ENCODE peak calls at places on chromosomes 12 and 14, in five cellular contexts. V is H1, I is stomach, P is transverse colon, Y is ovary. J is an unnamed sample.

GRCh38 chr14:71332476-71332875 is 425.2 kb downstream of the PCNX1 start:
- DNase-seq in P (no peak), Y (no peak), V (no peak), I (no peak), J (no peak)

GRCh38 chr12:47818701-47819543 is 781 bp downstream of the HDAC7 start:
- DNase-seq in V (no peak), P (peak; percentile 77), Y (peak; percentile 67), I (peak; percentile 49), J (peak; percentile 50)

GRCh38 chr14:61418749-61419148 is 97.4 kb downstream of the PRKCH start:
- DNase-seq in P (no peak), I (no peak), V (no peak), Y (no peak), J (no peak)

GRCh38 chr12:67697443-67697842 is 48.9 kb downstream of the DYRK2 start:
- DNase-seq in I (no peak), V (no peak), Y (no peak), P (no peak), J (no peak)

GRCh38 chr12:24380122-24380521 is 430.7 kb upstream of the SOX5 start:
- DNase-seq in V (no peak), P (no peak), Y (no peak), I (no peak), J (no peak)

GRCh38 chr12:124720019-124720686 is 143.5 kb downstream of the SCARB1 start:
- DNase-seq in V (no peak), Y (no peak), P (no peak), I (no peak), J (no peak)

GRCh38 chr12:20436367-20436766 is 68.0 kb downstream of the PDE3A start:
- DNase-seq in P (no peak), I (no peak), Y (no peak), V (no peak), J (no peak)

GRCh38 chr12:55965941-55966407 is at the start of gene PMEL:
- DNase-seq in P (no peak), I (no peak), V (no peak), Y (no peak), J (no peak)

GRCh38 chr12:57135939-57136338 is 7.7 kb downstream of the LRP1 start:
- DNase-seq in V (no peak), Y (peak; percentile 81), P (no peak), I (no peak), J (no peak)

GRCh38 chr14:101707285-101707842 is 54.1 kb upstream of the PPP2R5C start:
- DNase-seq in Y (peak; percentile 34), I (no peak), P (peak; percentile 58), V (no peak), J (peak; percentile 53)

GRCh38 chr14:91654836-91655235 is 77.0 kb downstream of the CATSPERB start:
- DNase-seq in P (no peak), Y (no peak), I (no peak), V (no peak), J (no peak)

GRCh38 chr12:86774841-86775386 is 518.7 kb upstream of the MGAT4C start:
- DNase-seq in I (no peak), Y (no peak), V (no peak), P (no peak), J (no peak)

GRCh38 chr12:81229718-81230117 is 151.8 kb downstream of the ACSS3 start:
- DNase-seq in V (no peak), Y (no peak), I (no peak), P (no peak), J (no peak)

GRCh38 chr12:121578230-121579189 is 2.3 kb downstream of the KDM2B start:
- DNase-seq in Y (peak; percentile 55), P (peak; percentile 19), I (no peak), V (peak; percentile 34), J (no peak)

GRCh38 chr12:130452546-130452945 is 114.9 kb downstream of the PIWIL1 start:
- DNase-seq in Y (no peak), I (no peak), V (no peak), P (no peak), J (no peak)

GRCh38 chr12:46808317-46808716 is 17.5 kb downstream of the SLC38A4 start:
- DNase-seq in P (no peak), V (no peak), I (no peak), Y (no peak), J (no peak)

GRCh38 chr12:22792198-22792597 is 167.2 kb downstream of the ETNK1 start:
- DNase-seq in Y (no peak), V (no peak), P (no peak), I (no peak), J (no peak)

GRCh38 chr14:60101801-60102200 is 10.1 kb downstream of the PCNX4 start:
- DNase-seq in V (no peak), I (no peak), P (no peak), Y (no peak), J (no peak)

GRCh38 chr14:36647827-36648753 is 13.6 kb upstream of the PAX9 start:
- DNase-seq in Y (no peak), V (no peak), I (no peak), P (no peak), J (no peak)

GRCh38 chr14:89432226-89432625 is 15.2 kb upstream of the FOXN3 start:
- DNase-seq in V (no peak), I (no peak), Y (no peak), P (peak; percentile 18), J (no peak)

GRCh38 chr14:75182820-75183219 is 6.4 kb upstream of the TMED10 start:
- DNase-seq in V (no peak), P (no peak), I (no peak), Y (no peak), J (no peak)

GRCh38 chr12:5796171-5797091 is 148.6 kb downstream of the ANO2 start:
- DNase-seq in I (peak; percentile 63), V (no peak), P (peak; percentile 53), Y (no peak), J (peak; percentile 13)

GRCh38 chr14:95948608-95949007 is 72.0 kb downstream of the TUNAR start:
- DNase-seq in V (peak; percentile 91), P (no peak), I (no peak), Y (no peak), J (no peak)

GRCh38 chr12:80156306-80156705 is 57.0 kb downstream of the OTOGL start:
- DNase-seq in V (no peak), I (no peak), Y (no peak), P (no peak), J (no peak)

GRCh38 chr14:93898081-93898611 is 29.0 kb upstream of the FAM181A start:
- DNase-seq in Y (no peak), P (no peak), I (no peak), V (no peak), J (no peak)

GRCh38 chr12:102171951-102172350 is 25.7 kb downstream of the PMCH start:
- DNase-seq in V (no peak), I (no peak), P (no peak), Y (no peak), J (no peak)

GRCh38 chr12:129073157-129073915 is 220.1 kb downstream of the GLT1D1 start:
- DNase-seq in Y (no peak), V (no peak), P (no peak), I (no peak), J (no peak)

GRCh38 chr14:78767436-78767835 is 597.3 kb downstream of the NRXN3 start:
- DNase-seq in I (no peak), V (no peak), Y (no peak), P (no peak), J (no peak)

GRCh38 chr14:97866186-97866585 is 1069.0 kb downstream of the VRK1 start:
- DNase-seq in I (no peak), P (no peak), Y (no peak), V (no peak), J (no peak)

GRCh38 chr14:97866664-97867063 is 1069.5 kb downstream of the VRK1 start:
- DNase-seq in V (no peak), P (no peak), I (no peak), Y (no peak), J (no peak)
- TF ChIP-seq EP300 in V (no peak), P (no peak), I (no peak), Y (no peak), J (no peak)

GRCh38 chr12:95625012-95625411 is 73.7 kb upstream of the USP44 start:
- DNase-seq in V (no peak), Y (no peak), P (no peak), I (peak; percentile 55), J (no peak)
- H3K27ac ChIP-seq in V (no peak overlapping the region), Y (no peak overlapping the region), P (no peak overlapping the region), I (peak overlapping the region; percentile 85), J (no peak overlapping the region)

GRCh38 chr12:8993827-8994226 is 4.5 kb downstream of the KLRG1 start:
- DNase-seq in P (no peak), V (no peak), I (no peak), Y (no peak), J (no peak)

GRCh38 chr12:8995021-8995775 is 5.9 kb downstream of the KLRG1 start:
- DNase-seq in I (no peak), P (no peak), Y (no peak), V (no peak), J (no peak)

GRCh38 chr12:8992086-8992409 is 2.7 kb downstream of the KLRG1 start:
- DNase-seq in P (no peak), Y (no peak), I (no peak), V (no peak), J (no peak)

GRCh38 chr12:9001233-9001632 is 11.9 kb downstream of the KLRG1 start:
- DNase-seq in P (no peak), V (no peak), I (no peak), Y (peak; percentile 27), J (no peak)

GRCh38 chr12:8996682-8997405 is 7.5 kb downstream of the KLRG1 start:
- DNase-seq in Y (no peak), V (no peak), P (no peak), I (no peak), J (no peak)
- TF ChIP-seq EP300 in Y (no peak), V (no peak), P (no peak), I (no peak), J (no peak)

DNA sequence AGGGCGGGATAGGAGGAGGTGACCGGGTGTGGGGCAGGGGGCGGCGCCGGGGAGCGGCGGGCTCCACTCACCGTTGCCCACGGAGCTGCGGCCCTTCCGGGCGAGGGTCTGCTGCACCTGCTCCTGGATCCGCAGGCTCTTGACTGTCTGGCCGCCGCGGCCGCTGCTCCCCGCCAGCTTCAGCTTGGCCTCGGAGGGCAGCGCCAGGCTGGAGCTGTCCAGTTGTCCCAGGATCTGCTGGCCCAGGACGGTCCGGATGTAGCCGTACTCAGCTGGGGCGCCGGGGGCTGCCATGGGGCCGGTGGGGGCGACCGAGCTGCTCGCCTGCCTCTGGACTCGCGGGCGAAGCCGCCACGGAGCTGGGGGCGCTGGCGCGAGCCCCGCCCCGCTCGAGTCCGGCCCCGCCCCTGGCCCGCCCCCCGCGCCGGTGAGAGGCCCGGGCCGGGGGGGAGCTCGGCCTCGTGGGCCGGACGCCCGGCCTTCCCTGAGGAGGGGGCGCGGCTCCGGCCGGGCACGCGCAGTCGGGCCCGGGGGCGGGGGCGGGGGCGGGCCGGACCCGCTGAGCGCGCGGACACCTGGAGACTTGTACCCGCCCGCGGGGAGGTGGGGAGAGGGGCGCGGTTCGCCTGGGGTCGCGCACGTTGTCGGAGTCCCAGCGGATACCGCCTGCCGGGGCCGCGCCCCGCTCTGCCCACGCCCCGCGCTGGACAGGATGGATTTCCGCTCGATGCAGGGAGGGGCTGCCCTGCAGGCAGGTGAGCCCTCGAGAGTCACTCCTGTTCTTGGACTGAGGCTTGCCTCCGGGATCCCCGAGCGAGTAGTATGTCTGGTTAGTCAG is at the start of gene PKP2:
- DNase-seq in P (peak; percentile 92), I (peak; percentile 91), V (peak; percentile 70), Y (peak; percentile 70), J (peak; percentile 21)
- H3K27ac ChIP-seq in P (peak within 1 kb of the TSS; percentile 90), I (peak within 1 kb of the TSS; percentile 89), V (peak within 1 kb of the TSS; percentile 41), Y (peak within 1 kb of the TSS; percentile 59), J (peak within 1 kb of the TSS; percentile 61)